ENCODE peak calls at places on chromosome 6, in ten cellular contexts. One of them, this sample, is unnamed.

GRCh38 chr6:101435028-101435427 is 41.5 kb downstream of the GRIK2 start:
- DNase-seq in heart left ventricle: no peak
- DNase-seq in brain microvascular endothelial cell: no peak
- DNase-seq in tibial artery: no peak
- DNase-seq in cardiac muscle cell: no peak
- DNase-seq in tibial nerve: no peak
- DNase-seq in astrocyte of the spinal cord: no peak
- DNase-seq in gastrocnemius medialis: no peak
- DNase-seq in GM12865: no peak
- DNase-seq in AG10803: no peak
- DNase-seq in this sample: no peak

GRCh38 chr6:131823276-131823902 is 15.6 kb downstream of the ENPP1 start:
- DNase-seq in heart left ventricle: no peak
- DNase-seq in brain microvascular endothelial cell: peak; percentile 63
- DNase-seq in tibial artery: no peak
- DNase-seq in cardiac muscle cell: no peak
- DNase-seq in tibial nerve: no peak
- DNase-seq in astrocyte of the spinal cord: no peak
- DNase-seq in gastrocnemius medialis: no peak
- DNase-seq in GM12865: no peak
- DNase-seq in AG10803: peak; percentile 43
- DNase-seq in this sample: no peak

GRCh38 chr6:36491378-36491965 is 48.7 kb downstream of the KCTD20 start:
- DNase-seq in heart left ventricle: no peak
- DNase-seq in brain microvascular endothelial cell: no peak
- DNase-seq in tibial artery: no peak
- DNase-seq in cardiac muscle cell: peak; percentile 12
- DNase-seq in tibial nerve: no peak
- DNase-seq in astrocyte of the spinal cord: no peak
- DNase-seq in gastrocnemius medialis: no peak
- DNase-seq in GM12865: no peak
- DNase-seq in AG10803: peak; percentile 22
- DNase-seq in this sample: no peak

GRCh38 chr6:168180548-168181011 is 101.6 kb upstream of the FRMD1 start:
- DNase-seq in heart left ventricle: no peak
- DNase-seq in brain microvascular endothelial cell: no peak
- DNase-seq in tibial artery: peak; percentile 51
- DNase-seq in cardiac muscle cell: no peak
- DNase-seq in tibial nerve: no peak
- DNase-seq in astrocyte of the spinal cord: no peak
- DNase-seq in gastrocnemius medialis: no peak
- DNase-seq in GM12865: no peak
- DNase-seq in AG10803: no peak
- DNase-seq in this sample: no peak

GRCh38 chr6:132088150-132088549 is 137.0 kb upstream of the CCN2 start:
- DNase-seq in heart left ventricle: no peak
- DNase-seq in brain microvascular endothelial cell: no peak
- DNase-seq in tibial artery: no peak
- DNase-seq in cardiac muscle cell: no peak
- DNase-seq in tibial nerve: no peak
- DNase-seq in astrocyte of the spinal cord: no peak
- DNase-seq in gastrocnemius medialis: no peak
- DNase-seq in GM12865: no peak
- DNase-seq in AG10803: no peak
- DNase-seq in this sample: no peak

GRCh38 chr6:99143108-99143828 is 195.5 kb upstream of the FBXL4 start:
- DNase-seq in heart left ventricle: no peak
- DNase-seq in brain microvascular endothelial cell: no peak
- DNase-seq in tibial artery: no peak
- DNase-seq in cardiac muscle cell: no peak
- DNase-seq in tibial nerve: no peak
- DNase-seq in astrocyte of the spinal cord: no peak
- DNase-seq in gastrocnemius medialis: no peak
- DNase-seq in GM12865: no peak
- DNase-seq in AG10803: no peak
- DNase-seq in this sample: no peak

GRCh38 chr6:127483399-127484055 is 24.3 kb upstream of the KIAA0408 start:
- DNase-seq in heart left ventricle: no peak
- DNase-seq in brain microvascular endothelial cell: no peak
- DNase-seq in tibial artery: no peak
- DNase-seq in cardiac muscle cell: no peak
- DNase-seq in tibial nerve: no peak
- DNase-seq in astrocyte of the spinal cord: peak; percentile 8
- DNase-seq in gastrocnemius medialis: no peak
- DNase-seq in GM12865: no peak
- DNase-seq in AG10803: no peak
- DNase-seq in this sample: no peak

GRCh38 chr6:7650876-7651275 is 60.9 kb downstream of the SNRNP48 start:
- DNase-seq in heart left ventricle: no peak
- DNase-seq in brain microvascular endothelial cell: peak; percentile 32
- DNase-seq in tibial artery: no peak
- DNase-seq in cardiac muscle cell: no peak
- DNase-seq in tibial nerve: no peak
- DNase-seq in astrocyte of the spinal cord: no peak
- DNase-seq in gastrocnemius medialis: no peak
- DNase-seq in GM12865: no peak
- DNase-seq in AG10803: peak; percentile 62
- DNase-seq in this sample: no peak

GRCh38 chr6:162364488-162364887 is 363.1 kb downstream of the PRKN start:
- DNase-seq in heart left ventricle: no peak
- DNase-seq in brain microvascular endothelial cell: no peak
- DNase-seq in tibial artery: no peak
- DNase-seq in cardiac muscle cell: no peak
- DNase-seq in tibial nerve: no peak
- DNase-seq in astrocyte of the spinal cord: no peak
- DNase-seq in gastrocnemius medialis: no peak
- DNase-seq in GM12865: no peak
- DNase-seq in AG10803: no peak
- DNase-seq in this sample: no peak

GRCh38 chr6:33312361-33313104 is 1.3 kb downstream of the TAPBP start:
- DNase-seq in heart left ventricle: no peak
- DNase-seq in brain microvascular endothelial cell: peak; percentile 55
- DNase-seq in tibial artery: peak; percentile 90
- DNase-seq in cardiac muscle cell: peak; percentile 31
- DNase-seq in tibial nerve: peak; percentile 67
- DNase-seq in astrocyte of the spinal cord: peak; percentile 70
- DNase-seq in gastrocnemius medialis: peak; percentile 73
- DNase-seq in GM12865: peak; percentile 87
- DNase-seq in AG10803: peak; percentile 48
- DNase-seq in this sample: no peak

GRCh38 chr6:159279790-159280277 is 110.6 kb downstream of the FNDC1 start:
- DNase-seq in heart left ventricle: no peak
- DNase-seq in brain microvascular endothelial cell: peak; percentile 47
- DNase-seq in tibial artery: no peak
- DNase-seq in cardiac muscle cell: no peak
- DNase-seq in tibial nerve: no peak
- DNase-seq in astrocyte of the spinal cord: no peak
- DNase-seq in gastrocnemius medialis: no peak
- DNase-seq in GM12865: no peak
- DNase-seq in AG10803: no peak
- DNase-seq in this sample: no peak

GRCh38 chr6:21771626-21772320 is 178.2 kb downstream of the SOX4 start:
- DNase-seq in heart left ventricle: no peak
- DNase-seq in brain microvascular endothelial cell: no peak
- DNase-seq in tibial artery: no peak
- DNase-seq in cardiac muscle cell: no peak
- DNase-seq in tibial nerve: no peak
- DNase-seq in astrocyte of the spinal cord: no peak
- DNase-seq in gastrocnemius medialis: no peak
- DNase-seq in GM12865: no peak
- DNase-seq in AG10803: no peak
- DNase-seq in this sample: no peak

GRCh38 chr6:169212436-169212835 is 41.2 kb downstream of the THBS2 start:
- DNase-seq in heart left ventricle: no peak
- DNase-seq in brain microvascular endothelial cell: no peak
- DNase-seq in tibial artery: no peak
- DNase-seq in cardiac muscle cell: no peak
- DNase-seq in tibial nerve: no peak
- DNase-seq in astrocyte of the spinal cord: peak; percentile 30
- DNase-seq in gastrocnemius medialis: no peak
- DNase-seq in GM12865: no peak
- DNase-seq in AG10803: no peak
- DNase-seq in this sample: no peak

GRCh38 chr6:17472653-17473183 is 79.3 kb downstream of the CAP2 start:
- DNase-seq in heart left ventricle: no peak
- DNase-seq in brain microvascular endothelial cell: peak; percentile 18
- DNase-seq in tibial artery: no peak
- DNase-seq in cardiac muscle cell: peak; percentile 8
- DNase-seq in tibial nerve: no peak
- DNase-seq in astrocyte of the spinal cord: no peak
- DNase-seq in gastrocnemius medialis: no peak
- DNase-seq in GM12865: no peak
- DNase-seq in AG10803: peak; percentile 15
- DNase-seq in this sample: no peak

GRCh38 chr6:100283288-100283687 is 181.4 kb downstream of the SIM1 start:
- DNase-seq in heart left ventricle: no peak
- DNase-seq in brain microvascular endothelial cell: peak; percentile 82
- DNase-seq in tibial artery: no peak
- DNase-seq in cardiac muscle cell: no peak
- DNase-seq in tibial nerve: no peak
- DNase-seq in astrocyte of the spinal cord: peak; percentile 65
- DNase-seq in gastrocnemius medialis: no peak
- DNase-seq in GM12865: no peak
- DNase-seq in AG10803: peak; percentile 84
- DNase-seq in this sample: no peak

GRCh38 chr6:37209461-37210205 is 39.7 kb downstream of the PIM1 start:
- DNase-seq in heart left ventricle: no peak
- DNase-seq in brain microvascular endothelial cell: no peak
- DNase-seq in tibial artery: no peak
- DNase-seq in cardiac muscle cell: no peak
- DNase-seq in tibial nerve: no peak
- DNase-seq in astrocyte of the spinal cord: no peak
- DNase-seq in gastrocnemius medialis: no peak
- DNase-seq in GM12865: no peak
- DNase-seq in AG10803: no peak
- DNase-seq in this sample: no peak

GRCh38 chr6:29976588-29977424 is 34.5 kb downstream of the HLA-A start:
- DNase-seq in heart left ventricle: peak; percentile 92
- DNase-seq in brain microvascular endothelial cell: peak; percentile 50
- DNase-seq in tibial artery: peak; percentile 95
- DNase-seq in cardiac muscle cell: peak; percentile 79
- DNase-seq in tibial nerve: peak; percentile 78
- DNase-seq in astrocyte of the spinal cord: peak; percentile 59
- DNase-seq in gastrocnemius medialis: peak; percentile 77
- DNase-seq in GM12865: peak; percentile 80
- DNase-seq in AG10803: peak; percentile 70
- DNase-seq in this sample: peak; percentile 24
- TF ChIP-seq CTCF in heart left ventricle: peak; percentile 12
- TF ChIP-seq CTCF in brain microvascular endothelial cell: peak; percentile 63
- TF ChIP-seq CTCF in tibial artery: peak; percentile 29
- TF ChIP-seq CTCF in cardiac muscle cell: peak; percentile 46
- TF ChIP-seq CTCF in tibial nerve: peak; percentile 26
- TF ChIP-seq CTCF in astrocyte of the spinal cord: peak; percentile 36
- TF ChIP-seq CTCF in gastrocnemius medialis: peak; percentile 4
- TF ChIP-seq CTCF in GM12865: peak; percentile 24
- TF ChIP-seq CTCF in AG10803: peak; percentile 49
- TF ChIP-seq CTCF in this sample: peak; percentile 42

DNA sequence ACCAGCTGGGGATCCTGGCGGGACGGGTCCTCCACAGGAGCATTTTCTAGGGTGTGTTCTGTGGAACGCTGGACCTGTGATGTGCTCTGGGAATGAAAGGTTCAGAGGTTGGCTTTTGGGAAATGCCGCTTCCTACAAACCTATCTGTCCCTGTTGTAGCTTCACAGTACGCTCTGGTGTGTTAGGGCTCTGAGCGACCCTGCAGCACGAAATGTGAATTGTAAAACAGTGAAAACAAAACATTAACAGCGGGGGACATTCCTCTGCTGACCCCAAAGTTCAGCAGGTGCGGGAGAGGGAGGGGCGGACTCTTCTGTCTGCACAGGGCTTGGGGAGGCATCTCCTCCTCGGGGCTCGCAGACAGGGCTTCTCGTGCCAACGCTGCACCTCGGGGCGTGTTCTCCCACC is 155.9 kb downstream of the NRN1 start:
- DNase-seq in heart left ventricle: no peak
- DNase-seq in brain microvascular endothelial cell: no peak
- DNase-seq in tibial artery: no peak
- DNase-seq in cardiac muscle cell: no peak
- DNase-seq in tibial nerve: no peak
- DNase-seq in astrocyte of the spinal cord: no peak
- DNase-seq in gastrocnemius medialis: no peak
- DNase-seq in GM12865: no peak
- DNase-seq in AG10803: no peak
- DNase-seq in this sample: no peak
- H3K4me3 ChIP-seq in heart left ventricle: peak overlapping the region; percentile 16
- H3K4me3 ChIP-seq in brain microvascular endothelial cell: peak overlapping the region; percentile 47
- H3K4me3 ChIP-seq in tibial artery: no peak overlapping the region
- H3K4me3 ChIP-seq in cardiac muscle cell: peak overlapping the region; percentile 33
- H3K4me3 ChIP-seq in tibial nerve: no peak overlapping the region
- H3K4me3 ChIP-seq in astrocyte of the spinal cord: peak overlapping the region; percentile 12
- H3K4me3 ChIP-seq in gastrocnemius medialis: peak overlapping the region; percentile 37
- H3K4me3 ChIP-seq in GM12865: peak overlapping the region; percentile 47
- H3K4me3 ChIP-seq in AG10803: no peak overlapping the region
- H3K4me3 ChIP-seq in this sample: peak overlapping the region; percentile 46

DNA sequence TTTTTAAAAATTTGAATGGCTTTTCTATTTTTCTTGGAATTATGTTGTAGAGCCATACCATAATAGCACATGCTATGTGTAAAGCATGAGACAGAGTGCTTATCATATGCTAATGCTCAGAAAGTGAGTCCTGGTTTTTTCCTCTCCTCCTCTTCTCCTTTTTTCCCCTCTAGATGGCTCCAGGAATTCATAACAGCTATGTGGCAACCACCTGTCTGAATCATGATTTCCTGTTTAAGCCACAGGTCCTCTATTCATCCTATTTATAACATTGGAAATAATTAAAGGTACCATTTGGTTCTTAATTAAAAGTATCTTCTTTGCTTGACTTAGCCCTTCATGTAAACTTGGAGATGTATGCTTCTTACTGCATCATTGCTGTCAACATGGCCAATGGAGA is 260.0 kb upstream of the MAP3K7 start:
- DNase-seq in heart left ventricle: no peak
- DNase-seq in brain microvascular endothelial cell: no peak
- DNase-seq in tibial artery: no peak
- DNase-seq in cardiac muscle cell: no peak
- DNase-seq in tibial nerve: no peak
- DNase-seq in astrocyte of the spinal cord: no peak
- DNase-seq in gastrocnemius medialis: no peak
- DNase-seq in GM12865: no peak
- DNase-seq in AG10803: no peak
- DNase-seq in this sample: no peak
- TF ChIP-seq CTCF in heart left ventricle: no peak
- TF ChIP-seq CTCF in brain microvascular endothelial cell: no peak
- TF ChIP-seq CTCF in tibial artery: no peak
- TF ChIP-seq CTCF in cardiac muscle cell: no peak
- TF ChIP-seq CTCF in tibial nerve: no peak
- TF ChIP-seq CTCF in astrocyte of the spinal cord: no peak
- TF ChIP-seq CTCF in gastrocnemius medialis: no peak
- TF ChIP-seq CTCF in GM12865: no peak
- TF ChIP-seq CTCF in AG10803: no peak
- TF ChIP-seq CTCF in this sample: peak; percentile 29

DNA sequence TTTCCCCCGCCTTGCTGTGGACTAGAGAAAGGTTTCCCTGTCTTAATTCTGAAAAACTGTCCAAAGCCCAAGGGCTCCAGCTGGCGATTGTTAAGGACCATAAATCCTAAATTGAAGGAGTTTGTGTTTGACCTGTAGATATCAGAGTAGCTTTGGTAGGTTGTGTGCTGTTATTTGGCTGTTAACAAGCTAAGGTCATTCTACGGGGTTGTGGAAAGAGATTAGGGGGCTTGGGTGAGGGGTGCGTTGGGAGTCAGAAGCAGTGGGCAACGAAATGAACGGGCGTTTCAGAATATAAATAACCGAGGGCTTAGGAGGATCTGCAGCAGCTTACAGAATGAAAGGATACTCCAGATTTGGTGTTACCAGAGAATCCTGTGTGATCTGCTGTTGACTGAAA is 32.6 kb upstream of the BTN3A2 start:
- DNase-seq in heart left ventricle: no peak
- DNase-seq in brain microvascular endothelial cell: no peak
- DNase-seq in tibial artery: no peak
- DNase-seq in cardiac muscle cell: no peak
- DNase-seq in tibial nerve: no peak
- DNase-seq in astrocyte of the spinal cord: no peak
- DNase-seq in gastrocnemius medialis: no peak
- DNase-seq in GM12865: no peak
- DNase-seq in AG10803: no peak
- DNase-seq in this sample: no peak
- H3K4me3 ChIP-seq in heart left ventricle: no peak overlapping the region
- H3K4me3 ChIP-seq in brain microvascular endothelial cell: peak overlapping the region; percentile 51
- H3K4me3 ChIP-seq in tibial artery: no peak overlapping the region
- H3K4me3 ChIP-seq in cardiac muscle cell: peak overlapping the region; percentile 46
- H3K4me3 ChIP-seq in tibial nerve: no peak overlapping the region
- H3K4me3 ChIP-seq in astrocyte of the spinal cord: peak overlapping the region; percentile 70
- H3K4me3 ChIP-seq in gastrocnemius medialis: no peak overlapping the region
- H3K4me3 ChIP-seq in GM12865: peak overlapping the region; percentile 96
- H3K4me3 ChIP-seq in AG10803: no peak overlapping the region
- H3K4me3 ChIP-seq in this sample: peak overlapping the region; percentile 66

This sample was measured in retinal pigment epithelial cell.